ENCODE peak calls at places on chromosomes 6 and 20, in eight cellular contexts. H is stimulated activated CD4-positive, alpha-beta T cell treated with anti-CD3 and anti-CD28 coated beads, Interleukin-1b, Interleukin-23, amount 100 ng/mL, for 48 hours; N is SJSA1; K is iPS-NIHi11; E is testis; F is WTC11; S is NCI-H2171; O is cardiac muscle cell. I is an unnamed sample.

GRCh38 chr20:35237486-35237885 is 11.0 kb downstream of the MMP24 start:
- DNase-seq in H (no peak), N (no peak), K (no peak), E (no peak), F (no peak), S (no peak), O (no peak), I (no peak)

GRCh38 chr6:155264704-155265320 is 999 bp downstream of the CLDN20 start:
- DNase-seq in H (no peak), N (no peak), K (no peak), E (no peak), F (no peak), S (no peak), O (no peak), I (no peak)

GRCh38 chr6:37516920-37517405 is 17.3 kb upstream of the CCDC167 start:
- DNase-seq in H (no peak), N (no peak), K (no peak), E (no peak), F (no peak), S (peak), O (no peak), I (no peak)

GRCh38 chr6:33697845-33698244 is 13.7 kb downstream of the UQCC2 start:
- DNase-seq in H (no peak), N (no peak), K (no peak), E (no peak), F (no peak), S (no peak), O (no peak), I (no peak)

GRCh38 chr20:57289401-57290177 is 23.1 kb upstream of the BMP7 start:
- DNase-seq in H (no peak), N (no peak), K (no peak), E (no peak), F (no peak), S (no peak), O (no peak), I (no peak)

GRCh38 chr6:20969551-20969950 is 435.3 kb downstream of the CDKAL1 start:
- DNase-seq in H (no peak), N (no peak), K (no peak), E (no peak), F (no peak), S (no peak), O (no peak), I (no peak)

GRCh38 chr20:62195072-62195400 is 12.2 kb downstream of the MTG2 start:
- DNase-seq in H (no peak), N (no peak), K (no peak), E (no peak), F (no peak), S (no peak), O (no peak), I (no peak)

GRCh38 chr20:39633689-39634088 is 671.5 kb downstream of the DHX35 start:
- DNase-seq in H (no peak), N (no peak), K (no peak), E (no peak), F (no peak), S (no peak), O (no peak), I (no peak)

GRCh38 chr6:33967966-33968724 is 164.3 kb upstream of the MLN start:
- DNase-seq in H (no peak), N (no peak), K (peak), E (no peak), F (peak), S (peak), O (peak), I (peak)

GRCh38 chr6:101167638-101168037 is 225.9 kb upstream of the GRIK2 start:
- DNase-seq in H (no peak), N (no peak), K (no peak), E (no peak), F (no peak), S (no peak), O (no peak), I (no peak)

GRCh38 chr6:142355481-142356174 is 53.8 kb downstream of the ADGRG6 start:
- DNase-seq in H (no peak), N (no peak), K (no peak), E (no peak), F (no peak), S (no peak), O (no peak), I (no peak)

GRCh38 chr6:13272131-13273046 is 55.9 kb downstream of the TBC1D7 start:
- DNase-seq in H (no peak), N (no peak), K (no peak), E (peak), F (no peak), S (no peak), O (no peak), I (no peak)

I was measured in endodermal cell.